ENCODE peak calls at places on chromosomes 5 and 9, in four cellular contexts. P, N, J and M are unnamed samples.
A peak's percentile ranks its signal among the peaks of the same experiment; 100 is the strongest.

GRCh38 chr9:98099898-98100297 is 19.1 kb downstream of the TRIM14 start:
- DNase-seq in P (no peak), N (no peak), J (no peak), M (no peak)

GRCh38 chr9:114108016-114108833 is 9.1 kb upstream of the KIF12 start:
- DNase-seq in P (peak; percentile 93), N (peak; percentile 90), J (peak; percentile 87), M (peak; percentile 74)

GRCh38 chr9:136363106-136363605 is 388 bp downstream of the DNLZ start:
- DNase-seq in P (peak; percentile 99), N (peak; percentile 96), J (peak; percentile 92), M (peak; percentile 93)

GRCh38 chr9:111484564-111484878 is 338 bp upstream of the ECPAS start:
- DNase-seq in P (no peak), N (no peak), J (no peak), M (no peak)

GRCh38 chr5:176371621-176372539 is 6.6 kb downstream of the ARL10 start:
- DNase-seq in P (no peak), N (no peak), J (no peak), M (no peak)

GRCh38 chr5:54278031-54278830 is 32.1 kb downstream of the ARL15 start:
- DNase-seq in P (no peak), N (peak; percentile 67), J (no peak), M (no peak)

GRCh38 chr9:121154782-121155181 is 46.9 kb downstream of the RAB14 start:
- DNase-seq in P (no peak), N (no peak), J (no peak), M (no peak)

GRCh38 chr5:71986101-71986500 is 121.2 kb upstream of the MAP1B start:
- DNase-seq in P (no peak), N (no peak), J (no peak), M (no peak)

GRCh38 chr5:145681686-145682085 is 153.5 kb downstream of the PRELID2 start:
- DNase-seq in P (peak; percentile 54), N (peak; percentile 70), J (peak; percentile 29), M (peak; percentile 76)

GRCh38 chr5:44389410-44389879 is at the start of gene FGF10:
- DNase-seq in P (no peak), N (peak; percentile 88), J (peak; percentile 64), M (peak; percentile 22)

GRCh38 chr5:55232985-55233928 is at the start of gene CCNO:
- DNase-seq in P (peak; percentile 87), N (peak; percentile 90), J (peak; percentile 85), M (peak; percentile 75)

GRCh38 chr5:124644138-124644537 is 102.3 kb downstream of the ZNF608 start:
- DNase-seq in P (peak; percentile 35), N (no peak), J (no peak), M (peak; percentile 85)

GRCh38 chr9:117290809-117291208 is 124.0 kb downstream of the ASTN2 start:
- DNase-seq in P (no peak), N (no peak), J (no peak), M (no peak)

GRCh38 chr5:28369418-28369817 is 1331.0 kb upstream of the CDH9 start:
- DNase-seq in P (no peak), N (no peak), J (no peak), M (no peak)

GRCh38 chr9:84397822-84398221 is 57.3 kb upstream of the SLC28A3 start:
- DNase-seq in P (no peak), N (peak; percentile 40), J (no peak), M (peak; percentile 56)

GRCh38 chr9:20599195-20599594 is 23.1 kb downstream of the MLLT3 start:
- DNase-seq in P (no peak), N (no peak), J (no peak), M (no peak)

DNA sequence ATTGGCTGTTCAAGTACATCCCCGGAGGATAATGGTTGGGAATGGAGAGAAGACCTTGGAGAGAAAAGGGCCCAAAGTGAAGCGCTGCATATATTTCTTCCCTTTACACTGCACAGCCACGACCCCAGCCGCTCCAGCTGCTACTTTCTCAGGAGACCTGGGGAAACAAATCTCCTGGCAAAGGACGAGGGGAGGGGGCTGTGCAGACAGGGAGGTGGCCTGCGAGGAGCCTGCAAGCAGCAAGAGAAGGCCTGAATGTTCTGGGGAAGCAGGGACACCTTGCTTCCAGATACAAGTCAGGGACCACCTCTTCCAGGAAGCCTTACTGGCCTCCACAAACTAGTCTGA is 739 bp upstream of the PDLIM4 start:
- DNase-seq in P (no peak), N (no peak), J (no peak), M (no peak)
- H3K4ac ChIP-seq in P (no peak overlapping the region), N (no peak overlapping the region), J (no peak overlapping the region), M (peak overlapping the region; percentile 21)

GRCh38 chr5:74400067-74400466 is 240.5 kb downstream of the ENC1 start:
- DNase-seq in P (no peak), N (no peak), J (no peak), M (no peak)
- H3K4ac ChIP-seq in P (no peak overlapping the region), N (no peak overlapping the region), J (no peak overlapping the region), M (no peak overlapping the region)

GRCh38 chr5:57503433-57503832 is 20.8 kb upstream of the ACTBL2 start:
- DNase-seq in P (no peak), N (no peak), J (no peak), M (peak; percentile 27)

GRCh38 chr5:57497733-57498132 is 15.1 kb upstream of the ACTBL2 start:
- DNase-seq in P (no peak), N (no peak), J (no peak), M (no peak)

GRCh38 chr5:57499262-57500050 is 16.8 kb upstream of the ACTBL2 start:
- DNase-seq in P (no peak), N (peak; percentile 75), J (peak; percentile 56), M (peak; percentile 77)

GRCh38 chr5:57504357-57504756 is 21.7 kb upstream of the ACTBL2 start:
- DNase-seq in P (no peak), N (no peak), J (no peak), M (peak; percentile 28)

GRCh38 chr5:57501414-57502321 is 19.1 kb upstream of the ACTBL2 start:
- DNase-seq in P (no peak), N (no peak), J (no peak), M (peak; percentile 18)
- H3K4ac ChIP-seq in P (no peak overlapping the region), N (no peak overlapping the region), J (no peak overlapping the region), M (peak overlapping the region; percentile 85)

GRCh38 chr9:105694320-105694847 is at the start of gene TMEM38B:
- DNase-seq in P (peak; percentile 87), N (peak; percentile 88), J (peak; percentile 83), M (peak; percentile 77)
- H3K4ac ChIP-seq in P (no peak within 1 kb of the TSS), N (no peak within 1 kb of the TSS), J (no peak within 1 kb of the TSS), M (peak within 1 kb of the TSS; percentile 34)

GRCh38 chr5:36875051-36875788 is 1.3 kb upstream of the NIPBL start:
- DNase-seq in P (no peak), N (peak; percentile 78), J (peak; percentile 45), M (peak; percentile 75)

GRCh38 chr5:36874465-36874864 is 2.1 kb upstream of the NIPBL start:
- DNase-seq in P (no peak), N (no peak), J (no peak), M (peak; percentile 13)

GRCh38 chr5:36876389-36876964 is at the start of gene NIPBL:
- DNase-seq in P (peak; percentile 84), N (peak; percentile 97), J (peak; percentile 86), M (peak; percentile 97)

GRCh38 chr5:36876965-36877666 is 547 bp downstream of the NIPBL start:
- DNase-seq in P (peak; percentile 76), N (peak; percentile 82), J (peak; percentile 71), M (peak; percentile 77)

DNA sequence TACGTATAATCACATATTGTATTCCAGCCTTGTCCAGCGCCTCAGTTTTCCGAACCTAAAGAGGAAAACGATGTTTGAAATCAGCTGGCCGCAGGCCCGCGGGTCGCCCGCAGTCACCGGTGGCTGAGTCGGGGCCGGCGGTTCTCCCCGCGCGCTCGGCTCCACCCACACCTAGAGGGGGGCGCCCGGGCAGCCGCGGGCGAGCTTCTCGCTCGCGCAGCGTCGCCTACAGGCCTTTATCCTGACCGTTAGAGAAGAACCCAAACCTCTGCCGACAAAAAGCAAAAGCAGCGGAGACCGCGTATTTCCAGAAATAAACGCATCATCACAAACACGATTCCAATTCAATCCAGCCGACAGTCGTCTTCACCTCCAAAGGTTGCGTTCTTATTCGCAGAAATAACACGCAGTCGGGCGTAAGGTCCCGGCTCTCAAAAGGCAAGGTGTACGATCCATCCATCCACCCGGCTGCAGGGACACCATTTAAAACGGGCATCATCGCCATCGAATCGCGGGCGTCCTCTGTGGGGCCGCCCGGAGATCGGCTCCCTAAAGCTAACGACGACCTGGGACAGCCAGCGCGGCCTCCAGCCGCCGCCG is 680 bp upstream of the NIPBL start:
- DNase-seq in P (peak; percentile 68), N (peak; percentile 85), J (peak; percentile 69), M (peak; percentile 91)
- H3K4ac ChIP-seq in P (no peak overlapping the region), N (peak overlapping the region; percentile 63), J (peak overlapping the region; percentile 26), M (peak overlapping the region; percentile 68)